ENCODE peak calls at places on chromosomes 1 and 21, in ten cellular contexts. S, Q, J, K, O, A, U, Z, V and E are unnamed samples.

GRCh38 chr1:184300446-184300845 is 86.4 kb upstream of the C1orf21 start:
- DNase-seq in S (no peak), Q (no peak), J (no peak), K (peak; percentile 48), O (no peak), A (peak; percentile 56), U (no peak), Z (no peak), V (no peak), E (no peak)

GRCh38 chr1:153643825-153644224 is 10.0 kb downstream of the CHTOP start:
- DNase-seq in S (no peak), Q (no peak), J (no peak), K (no peak), O (no peak), A (no peak), U (no peak), Z (no peak), V (no peak), E (no peak)

GRCh38 chr21:27582946-27583270 is 616.0 kb upstream of the ADAMTS5 start:
- DNase-seq in S (no peak), Q (no peak), J (no peak), K (no peak), O (no peak), A (no peak), U (no peak), Z (no peak), V (no peak), E (no peak)

GRCh38 chr1:59077739-59078503 is 219.0 kb upstream of the FGGY start:
- DNase-seq in S (no peak), Q (no peak), J (no peak), K (no peak), O (no peak), A (no peak), U (no peak), Z (no peak), V (no peak), E (no peak)

GRCh38 chr1:227127891-227128290 is 187.8 kb downstream of the COQ8A start:
- DNase-seq in S (no peak), Q (no peak), J (no peak), K (no peak), O (no peak), A (no peak), U (no peak), Z (no peak), V (no peak), E (no peak)

GRCh38 chr1:81174052-81174451 is 626.7 kb upstream of the ADGRL2 start:
- DNase-seq in S (no peak), Q (no peak), J (no peak), K (no peak), O (no peak), A (peak; percentile 41), U (no peak), Z (no peak), V (no peak), E (no peak)

GRCh38 chr1:117653732-117654484 is 48.1 kb downstream of the TENT5C start:
- DNase-seq in S (no peak), Q (no peak), J (no peak), K (no peak), O (no peak), A (no peak), U (no peak), Z (no peak), V (no peak), E (no peak)

GRCh38 chr1:78493456-78493855 is 2.7 kb downstream of the PTGFR start:
- DNase-seq in S (no peak), Q (no peak), J (no peak), K (no peak), O (no peak), A (peak; percentile 43), U (no peak), Z (no peak), V (no peak), E (no peak)

GRCh38 chr1:94098585-94099111 is 22.3 kb downstream of the ABCA4 start:
- DNase-seq in S (no peak), Q (no peak), J (no peak), K (no peak), O (no peak), A (no peak), U (no peak), Z (peak; percentile 73), V (no peak), E (no peak)

GRCh38 chr1:179288977-179289376 is 4.6 kb upstream of the SOAT1 start:
- DNase-seq in S (no peak), Q (no peak), J (no peak), K (no peak), O (no peak), A (no peak), U (no peak), Z (no peak), V (peak; percentile 32), E (no peak)

GRCh38 chr1:2221271-2221670 is 6.8 kb upstream of the SKI start:
- DNase-seq in S (no peak), Q (no peak), J (no peak), K (no peak), O (no peak), A (no peak), U (no peak), Z (no peak), V (no peak), E (no peak)

GRCh38 chr1:231594749-231595148 is 31.8 kb upstream of the DISC1 start:
- DNase-seq in S (no peak), Q (no peak), J (no peak), K (no peak), O (no peak), A (no peak), U (no peak), Z (no peak), V (no peak), E (no peak)

GRCh38 chr1:231591466-231591865 is 35.1 kb upstream of the DISC1 start:
- DNase-seq in S (no peak), Q (no peak), J (no peak), K (no peak), O (no peak), A (no peak), U (no peak), Z (no peak), V (no peak), E (no peak)

GRCh38 chr1:231594123-231594522 is 32.5 kb upstream of the DISC1 start:
- DNase-seq in S (no peak), Q (no peak), J (no peak), K (no peak), O (no peak), A (no peak), U (no peak), Z (no peak), V (no peak), E (no peak)

GRCh38 chr1:231592809-231593208 is 33.8 kb upstream of the DISC1 start:
- DNase-seq in S (no peak), Q (no peak), J (no peak), K (no peak), O (no peak), A (no peak), U (no peak), Z (no peak), V (no peak), E (no peak)

GRCh38 chr1:231590453-231591198 is 36.0 kb upstream of the DISC1 start:
- DNase-seq in S (no peak), Q (peak; percentile 32), J (no peak), K (peak; percentile 76), O (no peak), A (peak; percentile 75), U (no peak), Z (no peak), V (peak; percentile 83), E (no peak)
- TF ChIP-seq CTCF in S (peak; percentile 55), Q (peak; percentile 71), J (peak; percentile 47), K (peak; percentile 93), O (peak; percentile 70), A (peak; percentile 89), U (peak; percentile 81), Z (peak; percentile 72), V (peak; percentile 93), E (peak; percentile 68)

DNA sequence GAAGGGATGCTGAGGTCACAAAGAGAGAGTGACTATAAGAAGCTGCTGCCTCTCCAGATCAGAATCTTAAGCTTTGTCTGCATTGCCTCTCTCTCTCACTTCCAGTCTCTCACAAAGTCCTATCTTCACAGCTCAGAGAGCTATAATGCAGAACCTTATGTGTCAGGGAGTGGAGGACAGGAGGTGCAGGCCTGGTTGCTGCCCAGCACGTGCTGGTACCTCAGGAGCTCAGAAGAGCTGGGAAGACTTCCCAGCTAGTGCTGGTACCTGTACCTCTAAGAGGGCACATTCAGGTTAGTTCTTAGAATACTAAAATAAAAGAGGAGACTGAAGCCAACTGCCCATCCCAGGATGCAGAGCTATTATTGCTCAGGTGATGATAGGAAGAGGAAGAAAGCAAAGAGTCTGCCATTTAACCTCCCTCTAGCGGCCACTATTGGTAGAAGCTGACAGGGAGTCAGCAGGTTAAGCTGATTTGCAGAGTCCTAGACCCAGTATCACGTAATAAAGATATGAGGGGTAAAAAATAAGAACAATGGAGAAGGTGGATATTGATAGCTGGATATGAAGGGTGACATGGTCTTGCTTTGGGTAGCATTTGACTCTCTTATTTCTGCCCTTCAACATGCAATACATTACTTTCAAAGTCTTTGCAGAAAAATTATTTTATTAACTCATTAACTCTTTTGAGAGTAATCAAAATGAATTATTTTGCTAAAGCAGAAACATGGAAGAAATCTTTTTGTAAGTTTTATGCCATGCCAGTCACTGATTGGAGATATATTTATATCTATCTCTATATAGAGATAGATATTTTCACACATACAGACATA is 138.1 kb upstream of the HMCN1 start:
- DNase-seq in S (no peak), Q (peak; percentile 54), J (peak; percentile 28), K (peak; percentile 47), O (no peak), A (peak; percentile 47), U (no peak), Z (no peak), V (peak; percentile 67), E (peak; percentile 20)
- TF ChIP-seq CTCF in S (peak; percentile 50), Q (peak; percentile 78), J (peak; percentile 58), K (peak; percentile 87), O (peak; percentile 59), A (peak; percentile 80), U (peak; percentile 62), Z (peak; percentile 43), V (peak; percentile 58), E (peak; percentile 77)

GRCh38 chr1:46991083-46991923 is 32.2 kb upstream of the CYP4X1 start:
- DNase-seq in S (no peak), Q (no peak), J (no peak), K (peak; percentile 5), O (no peak), A (no peak), U (no peak), Z (no peak), V (peak; percentile 12), E (no peak)
- TF ChIP-seq CTCF in S (no peak), Q (peak; percentile 57), J (no peak), K (no peak), O (peak; percentile 17), A (no peak), U (peak; percentile 18), Z (peak; percentile 51), V (peak; percentile 30), E (peak; percentile 50)

DNA sequence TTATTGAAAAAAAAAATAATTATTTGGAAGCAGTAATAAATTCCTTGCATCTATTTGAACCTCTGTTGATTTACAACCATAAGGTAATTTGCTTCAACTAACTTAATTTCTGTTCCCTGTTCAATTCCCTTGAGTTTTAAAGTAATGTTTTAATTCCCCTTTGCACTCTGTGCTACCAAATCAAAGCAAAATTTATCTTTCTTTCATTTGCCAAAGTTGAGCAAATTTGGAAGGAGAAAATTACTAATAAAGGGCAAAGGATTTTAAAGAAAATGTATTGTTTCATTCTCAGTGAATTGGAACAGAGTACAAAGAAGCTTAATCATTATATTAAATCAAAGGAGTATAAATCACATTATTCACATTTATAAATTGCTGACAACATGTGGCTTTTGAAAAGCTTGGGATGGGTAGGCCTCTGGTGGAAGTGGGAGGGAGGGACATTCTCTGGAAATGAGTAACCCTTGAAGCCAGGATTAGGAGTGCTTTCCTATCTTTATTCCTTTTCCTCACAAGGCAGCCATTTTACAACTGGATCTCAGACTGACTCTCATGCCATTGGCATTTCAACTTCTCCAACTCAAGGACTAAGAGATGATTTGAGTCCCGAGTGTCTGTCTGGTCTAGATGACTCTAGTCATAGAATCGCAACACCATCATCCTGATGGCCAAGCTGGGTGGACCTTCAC is 331.6 kb upstream of the DUSP10 start:
- DNase-seq in S (no peak), Q (no peak), J (no peak), K (peak; percentile 57), O (no peak), A (peak; percentile 58), U (no peak), Z (no peak), V (peak; percentile 23), E (no peak)
- TF ChIP-seq CTCF in S (no peak), Q (no peak), J (no peak), K (no peak), O (no peak), A (peak; percentile 9), U (no peak), Z (no peak), V (no peak), E (no peak)